ENCODE peak calls at places on chromosome 7, in ten cellular contexts. Y is cardiac fibroblast, H is sigmoid colon, N is stomach, G is Peyer's patch, F is NB4, A is tibial nerve, R is body of pancreas, K is fibroblast of lung, Z is choroid plexus epithelial cell. E is an unnamed sample.

GRCh38 chr7:83807770-83808169 is 158.8 kb upstream of the SEMA3E start:
- DNase-seq in H (no peak), F (no peak), K (peak), N (no peak), Y (no peak), A (no peak), R (no peak), Z (peak), G (no peak), E (no peak)

GRCh38 chr7:15753834-15754600 is 67.5 kb upstream of the MEOX2 start:
- DNase-seq in Z (no peak), K (peak), G (no peak), F (no peak), N (no peak), H (no peak), R (no peak), Y (peak), A (no peak), E (peak)

GRCh38 chr7:151876112-151876898 is 610 bp downstream of the PRKAG2 start:
- DNase-seq in H (peak), N (peak), F (peak), K (peak), Y (peak), G (peak), Z (peak), A (peak), R (peak), E (peak)

GRCh38 chr7:55349126-55349525 is 16.0 kb upstream of the LANCL2 start:
- DNase-seq in Z (peak), N (no peak), A (no peak), G (no peak), K (no peak), H (no peak), F (no peak), R (no peak), Y (no peak), E (no peak)

GRCh38 chr7:142357953-142358520 is 100.2 kb upstream of the PRSS58 start:
- DNase-seq in K (peak), G (no peak), Y (peak), N (no peak), Z (peak), F (peak), R (no peak), A (no peak), H (no peak), E (peak)

GRCh38 chr7:70098133-70098561 is 499.9 kb downstream of the AUTS2 start:
- DNase-seq in Y (no peak), N (no peak), R (no peak), Z (no peak), H (no peak), F (peak), A (no peak), G (no peak), K (peak), E (no peak)

GRCh38 chr7:127912901-127913300 is 118.3 kb downstream of the LRRC4 start:
- DNase-seq in N (no peak), H (no peak), R (no peak), Y (no peak), A (no peak), K (no peak), G (no peak), F (no peak), Z (no peak), E (no peak)

GRCh38 chr7:33905389-33906032 is at the start of gene BMPER:
- DNase-seq in A (no peak), K (peak), H (peak), R (peak), F (no peak), G (peak), Y (peak), Z (no peak), N (peak), E (no peak)

GRCh38 chr7:105097619-105098018 is 83.6 kb downstream of the KMT2E start:
- DNase-seq in A (no peak), H (no peak), Z (peak), K (peak), G (no peak), R (no peak), F (no peak), Y (peak), N (no peak), E (peak)

GRCh38 chr7:108094375-108094774 is 35.8 kb downstream of the LAMB4 start:
- DNase-seq in Y (peak), A (no peak), G (no peak), R (no peak), F (no peak), H (no peak), Z (peak), K (peak), N (no peak), E (peak)

GRCh38 chr7:103445228-103446020 is 583 bp downstream of the SLC26A5 start:
- DNase-seq in F (peak), H (no peak), G (no peak), Y (peak), K (no peak), N (no peak), Z (peak), R (no peak), A (no peak), E (peak)

GRCh38 chr7:15214981-15215380 is 312.4 kb upstream of the DGKB start:
- DNase-seq in Z (no peak), H (no peak), K (no peak), G (no peak), Y (no peak), N (no peak), F (no peak), R (no peak), A (no peak), E (no peak)

GRCh38 chr7:33410266-33410665 is 280.9 kb downstream of the BBS9 start:
- DNase-seq in F (no peak), Z (no peak), R (no peak), N (no peak), A (no peak), Y (no peak), G (no peak), K (no peak), H (no peak), E (no peak)

GRCh38 chr7:128447944-128448556 is 7.6 kb upstream of the HILPDA start:
- DNase-seq in K (no peak), F (no peak), H (no peak), Y (no peak), A (no peak), R (no peak), N (no peak), Z (no peak), G (no peak), E (no peak)

GRCh38 chr7:50314778-50315177 is 10.3 kb downstream of the IKZF1 start:
- DNase-seq in F (no peak), A (no peak), R (no peak), Y (no peak), Z (no peak), G (no peak), K (no peak), N (no peak), H (no peak), E (no peak)
- H3K4me3 ChIP-seq in F (no peak), A (no peak), R (no peak), Y (no peak), Z (no peak), G (peak), K (no peak), N (no peak), H (no peak), E (no peak)

GRCh38 chr7:380226-380550 is 90.2 kb downstream of the FOXL3 start:
- DNase-seq in K (no peak), Y (no peak), R (no peak), H (no peak), F (no peak), G (no peak), Z (no peak), A (no peak), N (peak), E (no peak)

GRCh38 chr7:378551-379455 is 88.8 kb downstream of the FOXL3 start:
- DNase-seq in A (no peak), F (no peak), N (peak), H (peak), Y (no peak), Z (no peak), K (no peak), G (peak), R (peak), E (no peak)

GRCh38 chr7:378041-378420 is 88.1 kb downstream of the FOXL3 start:
- DNase-seq in R (no peak), F (no peak), K (no peak), Z (no peak), G (no peak), H (no peak), A (no peak), Y (no peak), N (peak), E (no peak)

GRCh38 chr7:380724-381210 is 90.8 kb downstream of the FOXL3 start:
- DNase-seq in Y (no peak), F (no peak), H (no peak), G (no peak), N (peak), Z (no peak), A (no peak), K (no peak), R (peak), E (no peak)

DNA sequence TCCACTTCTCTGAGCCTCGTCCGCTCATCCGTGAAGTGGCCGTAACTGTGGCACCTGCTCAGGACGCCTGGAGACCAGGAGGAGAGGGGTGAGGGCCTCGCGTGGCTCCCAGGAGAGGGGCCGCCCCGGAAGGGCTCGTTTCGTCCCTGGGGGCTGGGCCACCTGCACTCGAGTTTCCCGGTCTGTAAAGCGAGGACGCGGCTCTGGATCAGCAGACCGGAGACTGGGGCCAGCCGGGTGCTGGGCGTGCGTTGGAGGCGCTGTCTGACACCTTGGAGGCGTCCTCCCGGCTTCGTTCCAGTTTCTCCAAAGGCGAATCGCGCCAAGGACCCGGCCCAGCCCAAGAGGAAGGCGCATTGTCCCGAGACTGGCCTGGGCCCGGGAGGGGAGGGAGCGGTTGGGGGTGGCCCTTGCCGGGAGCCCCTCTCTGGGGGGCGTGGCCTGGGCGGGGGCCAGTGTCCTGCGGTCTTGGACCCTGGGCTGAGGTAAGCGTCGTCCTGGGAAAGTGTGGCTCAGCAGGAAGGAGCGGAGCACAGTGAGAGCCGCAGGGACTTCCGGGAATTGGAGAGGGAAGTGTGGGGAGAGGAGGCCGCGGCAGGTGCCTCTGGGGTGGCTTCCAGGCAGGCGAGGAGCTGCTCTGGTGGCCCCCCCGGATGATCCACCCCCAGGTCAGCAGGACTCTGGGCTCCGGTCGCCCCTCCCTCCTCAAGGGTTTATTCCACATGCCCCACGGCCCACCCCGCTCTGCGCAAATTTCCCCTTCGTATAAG is 89.7 kb downstream of the FOXL3 start:
- DNase-seq in N (peak), R (peak), Y (no peak), H (peak), Z (no peak), A (no peak), K (no peak), G (no peak), F (no peak), E (no peak)
- H3K4me3 ChIP-seq in N (peak), R (no peak), Y (no peak), H (no peak), Z (no peak), A (peak), K (no peak), G (peak), F (no peak), E (no peak)

DNA sequence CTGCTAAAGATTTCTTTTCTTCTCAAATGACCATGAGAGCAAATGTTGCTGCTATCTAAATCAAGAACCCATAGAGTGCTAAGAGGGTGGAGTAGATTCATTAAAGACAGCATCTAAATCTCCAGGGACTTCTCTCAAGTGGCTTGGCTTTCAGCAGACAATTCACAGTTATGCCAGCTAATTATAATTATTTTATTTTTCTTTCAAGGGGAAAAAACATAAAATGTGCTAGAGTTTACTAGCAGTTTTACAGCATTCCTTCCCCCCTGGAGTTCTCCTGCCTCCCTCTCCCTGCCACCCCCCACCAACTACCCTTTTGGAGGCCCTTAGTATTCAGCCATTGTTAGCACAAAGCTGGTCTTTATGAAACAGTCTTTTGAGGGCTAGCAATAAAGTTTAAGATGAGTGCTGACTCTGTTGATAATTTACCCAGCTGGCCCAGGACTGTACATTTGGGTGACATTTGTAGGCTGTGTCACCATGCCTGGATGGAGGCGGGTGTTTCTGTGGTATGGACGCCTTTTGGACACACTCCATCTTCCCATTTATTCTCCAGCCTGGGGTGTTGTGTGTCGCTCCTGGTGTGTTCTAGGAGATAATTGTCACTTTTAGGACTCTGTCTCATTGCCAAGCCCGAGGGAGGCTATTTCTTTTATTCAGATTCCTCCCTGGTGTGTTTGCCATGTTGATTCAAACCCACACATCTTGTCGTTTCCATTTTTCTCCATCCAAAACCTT is 160.2 kb downstream of the CREB5 start:
- DNase-seq in N (no peak), K (no peak), H (no peak), R (no peak), Z (no peak), G (no peak), F (no peak), Y (no peak), A (no peak), E (no peak)
- H3K4me3 ChIP-seq in N (no peak), K (no peak), H (no peak), R (no peak), Z (no peak), G (no peak), F (no peak), Y (no peak), A (no peak), E (no peak)

DNA sequence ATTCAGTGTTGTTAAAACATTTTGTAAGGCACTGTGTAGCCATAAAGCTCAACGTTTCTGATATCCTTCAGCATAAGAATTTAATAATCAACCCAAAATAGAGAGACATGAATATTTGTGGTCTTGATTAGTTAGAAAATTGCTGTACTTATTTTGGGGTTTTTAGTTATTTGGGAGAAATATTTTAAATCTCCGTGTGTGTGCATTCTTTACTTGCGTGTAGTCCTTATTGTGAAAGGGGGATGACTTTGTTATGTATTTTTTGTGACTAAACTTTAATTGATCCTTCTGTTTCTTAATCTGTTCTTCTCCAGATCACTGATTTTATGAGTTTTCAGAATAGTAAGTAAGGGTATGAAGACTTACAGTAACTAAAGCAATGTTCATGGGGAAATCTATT is 81.2 kb downstream of the ZNRF2 start:
- DNase-seq in G (no peak), Y (no peak), H (no peak), A (no peak), R (no peak), K (peak), N (no peak), F (no peak), Z (no peak), E (no peak)
- H3K4me3 ChIP-seq in G (no peak), Y (no peak), H (no peak), A (no peak), R (no peak), K (no peak), N (no peak), F (no peak), Z (no peak), E (no peak)

GRCh38 chr7:116630932-116631449 is 41.0 kb upstream of the MET start:
- DNase-seq in G (peak), N (peak), K (peak), Z (peak), R (peak), A (peak), H (peak), Y (peak), F (peak), E (peak)
- H3K4me3 ChIP-seq in G (no peak), N (no peak), K (no peak), Z (no peak), R (no peak), A (no peak), H (no peak), Y (no peak), F (no peak), E (no peak)

GRCh38 chr7:26458751-26459150 is 167.1 kb downstream of the SNX10 start:
- DNase-seq in G (no peak), K (no peak), H (no peak), Y (no peak), F (no peak), N (no peak), A (no peak), R (no peak), Z (no peak), E (no peak)
- H3K4me3 ChIP-seq in G (no peak), K (no peak), H (no peak), Y (no peak), F (no peak), N (no peak), A (no peak), R (no peak), Z (no peak), E (no peak)

GRCh38 chr7:44240376-44240775 is 39.6 kb downstream of the YKT6 start:
- DNase-seq in K (no peak), H (no peak), R (no peak), Y (no peak), N (no peak), G (no peak), Z (no peak), A (no peak), F (no peak), E (no peak)

GRCh38 chr7:44242091-44242490 is 41.3 kb downstream of the YKT6 start:
- DNase-seq in N (no peak), H (no peak), G (no peak), K (no peak), Y (no peak), R (no peak), F (no peak), A (no peak), Z (no peak), E (no peak)

GRCh38 chr7:44238116-44238695 is 37.4 kb downstream of the YKT6 start:
- DNase-seq in H (no peak), K (no peak), G (no peak), A (no peak), R (no peak), Y (no peak), N (no peak), F (no peak), Z (no peak), E (no peak)

GRCh38 chr7:44239361-44239760 is 38.6 kb downstream of the YKT6 start:
- DNase-seq in N (no peak), R (no peak), Z (no peak), K (no peak), F (no peak), Y (no peak), H (no peak), A (no peak), G (no peak), E (no peak)

GRCh38 chr7:44240983-44241510 is 40.3 kb downstream of the YKT6 start:
- DNase-seq in Z (peak), G (peak), H (peak), R (peak), F (peak), Y (peak), K (peak), A (peak), N (peak), E (peak)
- H3K4me3 ChIP-seq in Z (peak), G (peak), H (no peak), R (no peak), F (no peak), Y (no peak), K (no peak), A (no peak), N (peak), E (peak)

GRCh38 chr7:45155941-45156340 is 1.6 kb upstream of the RAMP3 start:
- DNase-seq in F (no peak), A (no peak), H (peak), Y (no peak), R (no peak), K (no peak), Z (no peak), N (no peak), G (no peak), E (no peak)

GRCh38 chr7:45155357-45155900 is 2.2 kb upstream of the RAMP3 start:
- DNase-seq in Y (no peak), H (peak), K (no peak), F (no peak), Z (no peak), R (no peak), N (no peak), G (no peak), A (no peak), E (no peak)

GRCh38 chr7:45157653-45158401 is at the start of gene RAMP3:
- DNase-seq in Y (no peak), R (no peak), H (peak), N (no peak), K (no peak), Z (no peak), G (no peak), F (no peak), A (no peak), E (no peak)

GRCh38 chr7:45156516-45157272 is 897 bp upstream of the RAMP3 start:
- DNase-seq in Y (no peak), Z (no peak), A (no peak), R (no peak), F (no peak), K (no peak), N (no peak), G (no peak), H (peak), E (no peak)

DNA sequence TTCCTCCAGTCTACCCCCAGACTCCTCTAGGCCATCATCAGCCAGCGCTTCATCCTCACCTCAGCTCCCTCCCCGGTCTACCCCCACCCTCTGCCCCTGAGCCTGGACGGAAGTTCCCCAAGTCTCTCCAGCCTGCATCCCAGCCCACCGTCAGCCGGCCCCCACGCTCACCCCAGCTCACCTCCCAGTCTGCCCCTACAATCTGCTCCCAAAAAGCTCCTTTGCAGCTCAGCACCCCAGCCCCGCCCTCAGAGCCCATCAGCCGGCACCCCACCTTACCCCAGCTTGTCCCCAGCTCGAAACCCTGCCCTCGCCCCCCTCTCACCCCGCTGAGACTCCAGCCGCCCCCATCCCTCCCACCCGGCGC is 322 bp upstream of the RAMP3 start:
- DNase-seq in F (no peak), Z (no peak), N (no peak), Y (no peak), R (no peak), H (peak), A (no peak), G (no peak), K (no peak), E (no peak)
- H3K4me3 ChIP-seq in F (no peak), Z (no peak), N (peak), Y (no peak), R (no peak), H (no peak), A (peak), G (peak), K (no peak), E (no peak)

GRCh38 chr7:92095424-92095823 is 38.9 kb downstream of the CYP51A1 start:
- DNase-seq in Z (no peak), F (peak), G (no peak), K (no peak), H (no peak), N (no peak), R (no peak), Y (no peak), A (no peak), E (no peak)

DNA sequence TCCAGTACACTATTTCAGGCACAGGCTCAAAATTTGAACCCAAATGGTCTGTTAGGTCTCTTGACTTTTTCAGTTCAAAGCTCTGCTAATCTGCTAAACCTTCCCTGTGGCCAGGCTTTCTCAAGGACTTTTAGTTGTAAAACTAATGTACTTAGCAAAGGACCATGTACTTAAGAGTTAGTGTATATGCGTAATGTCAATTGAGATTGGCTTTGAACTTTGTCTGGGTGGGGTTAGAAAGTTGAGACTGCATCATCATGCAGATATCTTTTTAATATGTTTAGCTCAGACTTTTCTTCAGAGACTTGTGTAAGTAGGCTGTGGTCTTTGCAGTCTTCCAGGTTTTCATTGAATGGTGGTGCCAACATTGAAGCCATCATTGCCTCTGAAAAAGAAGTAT is 33.8 kb downstream of the CYP51A1 start:
- DNase-seq in K (no peak), Y (no peak), G (no peak), H (no peak), A (no peak), N (no peak), R (no peak), Z (no peak), F (no peak), E (no peak)
- H3K4me3 ChIP-seq in K (no peak), Y (no peak), G (no peak), H (no peak), A (no peak), N (no peak), R (no peak), Z (no peak), F (no peak), E (no peak)